ENCODE peak calls at places on chromosomes 13 and 19, in four cellular contexts. M is stimulated activated CD8-positive, alpha-beta memory T cell treated with anti-CD3 and anti-CD28 coated beads, Interleukin-15, amount 100 ng/mL, for 24 hours; Y is Caco-2; S is endothelial cell. T is an unnamed sample.

GRCh38 chr13:47696677-47697076 is 304.4 kb downstream of the SUCLA2 start:
- DNase-seq in Y (no peak), M (no peak), S (no peak), T (no peak)

GRCh38 chr13:51714663-51715168 is 89.2 kb downstream of the DHRS12 start:
- DNase-seq in Y (no peak), M (no peak), S (no peak), T (no peak)

GRCh38 chr13:98351636-98352035 is 174.6 kb upstream of the RNF113B start:
- DNase-seq in M (no peak), Y (no peak), S (no peak), T (no peak)

GRCh38 chr19:50465000-50465399 is 11.3 kb upstream of the EMC10 start:
- DNase-seq in Y (no peak), S (no peak), M (no peak), T (no peak)

GRCh38 chr13:95207769-95208366 is 93.4 kb downstream of the ABCC4 start:
- DNase-seq in M (no peak), S (no peak), Y (no peak), T (no peak)

GRCh38 chr13:111516712-111517640 is 196.5 kb downstream of the TEX29 start:
- DNase-seq in S (no peak), Y (no peak), M (no peak), T (no peak)

GRCh38 chr19:35642798-35643254 is 1.3 kb downstream of the ETV2 start:
- DNase-seq in M (no peak), S (peak), Y (no peak), T (no peak)

GRCh38 chr13:58960909-58961308 is 1202.8 kb downstream of the DIAPH3 start:
- DNase-seq in Y (no peak), M (no peak), S (no peak), T (no peak)

GRCh38 chr19:14567079-14567478 is 4.8 kb downstream of the NDUFB7 start:
- DNase-seq in M (no peak), S (no peak), Y (no peak), T (no peak)

GRCh38 chr13:95492044-95492801 is 60.3 kb upstream of the CLDN10 start:
- DNase-seq in M (no peak), Y (peak), S (no peak), T (no peak)

GRCh38 chr19:13215572-13216380 is 65.6 kb downstream of the IER2 start:
- DNase-seq in Y (no peak), S (no peak), M (no peak), T (no peak)

GRCh38 chr19:35306473-35307246 is 14.7 kb downstream of the MAG start:
- DNase-seq in M (no peak), S (peak), Y (peak), T (peak)

GRCh38 chr19:19224852-19225494 is 13.2 kb downstream of the NCAN start:
- DNase-seq in S (peak), M (peak), Y (peak), T (peak)

GRCh38 chr13:76225815-76226489 is 589.8 kb downstream of the LMO7 start:
- DNase-seq in M (no peak), Y (no peak), S (no peak), T (no peak)

GRCh38 chr13:99085139-99085845 is 107.4 kb upstream of the DOCK9 start:
- DNase-seq in S (peak), Y (no peak), M (no peak), T (no peak)

GRCh38 chr19:49588370-49589122 is 2.4 kb upstream of the PRR12 start:
- DNase-seq in M (no peak), Y (no peak), S (no peak), T (no peak)

GRCh38 chr13:78596701-78597550 is 6.4 kb downstream of the POU4F1 start:
- DNase-seq in Y (no peak), S (no peak), M (no peak), T (no peak)

GRCh38 chr13:78625384-78625783 is 22.0 kb upstream of the POU4F1 start:
- DNase-seq in Y (no peak), S (no peak), M (no peak), T (no peak)

T was measured in HuH-7.